ENCODE peak calls at places on chromosomes 6 and 20, in six cellular contexts. U is posterior cingulate gyrus, F is Daoy, O is ascending aorta, C is ecto neural progenitor cell, Y is GM12891. T is an unnamed sample.

GRCh38 chr6:168136001-168136400 is 57.0 kb upstream of the FRMD1 start:
- DNase-seq in O (no peak), Y (no peak), F (no peak), U (no peak), C (peak), T (no peak)

GRCh38 chr6:135346747-135347146 is 150.8 kb downstream of the AHI1 start:
- DNase-seq in O (no peak), C (no peak), F (peak), Y (no peak), U (no peak), T (no peak)

GRCh38 chr20:49187330-49188100 is 619 bp downstream of the STAU1 start:
- DNase-seq in C (no peak), U (no peak), Y (peak), O (no peak), F (peak), T (no peak)

GRCh38 chr20:3733119-3733995 is 872 bp downstream of the HSPA12B start:
- DNase-seq in C (no peak), O (no peak), Y (no peak), F (no peak), U (no peak), T (no peak)

GRCh38 chr6:110831405-110831804 is 16.1 kb upstream of the CDK19 start:
- DNase-seq in U (no peak), F (no peak), C (no peak), O (no peak), Y (no peak), T (no peak)

GRCh38 chr6:31896856-31897611 is 464 bp downstream of the EHMT2 start:
- DNase-seq in C (peak), O (no peak), U (no peak), Y (no peak), F (no peak), T (no peak)

GRCh38 chr6:169864148-169865030 is 113.0 kb downstream of the ERMARD start:
- DNase-seq in O (no peak), U (no peak), Y (no peak), F (no peak), C (no peak), T (no peak)

GRCh38 chr20:19874328-19874727 is 116.3 kb downstream of the RIN2 start:
- DNase-seq in F (no peak), U (no peak), Y (no peak), O (no peak), C (no peak), T (no peak)

GRCh38 chr6:31969712-31970603 is 2.0 kb downstream of the DXO start:
- DNase-seq in F (peak), U (no peak), Y (no peak), O (no peak), C (no peak), T (no peak)

GRCh38 chr6:117624869-117625481 is 22.7 kb upstream of the GOPC start:
- DNase-seq in U (no peak), O (no peak), C (no peak), Y (no peak), F (no peak), T (no peak)

GRCh38 chr6:33750244-33750991 is 3.7 kb upstream of the IP6K3 start:
- DNase-seq in O (no peak), Y (no peak), C (no peak), F (no peak), U (no peak), T (no peak)

GRCh38 chr20:4962257-4962855 is 39.0 kb downstream of the SLC23A2 start:
- DNase-seq in U (no peak), Y (no peak), O (no peak), C (no peak), F (peak), T (no peak)

GRCh38 chr20:64143018-64143801 is 21.0 kb upstream of the MYT1 start:
- DNase-seq in C (no peak), O (no peak), Y (no peak), U (no peak), F (no peak), T (no peak)

GRCh38 chr6:118923035-118923434 is 11.9 kb downstream of the MCM9 start:
- DNase-seq in Y (no peak), F (no peak), C (no peak), O (no peak), U (no peak), T (no peak)

GRCh38 chr6:137002505-137002904 is 42.3 kb downstream of the IL20RA start:
- DNase-seq in O (no peak), U (no peak), Y (no peak), F (peak), C (no peak), T (no peak)

GRCh38 chr6:40512340-40512739 is 74.8 kb downstream of the LRFN2 start:
- DNase-seq in F (no peak), Y (no peak), C (no peak), O (no peak), U (no peak), T (no peak)

GRCh38 chr6:9732056-9732455 is 682.8 kb downstream of the TFAP2A start:
- DNase-seq in Y (no peak), C (no peak), O (no peak), U (no peak), F (no peak), T (no peak)